ENCODE peak calls at places on chromosomes 2 and 18, in ten cellular contexts. C, T, O, B, Q, R, A, K, Z and I are unnamed samples.

GRCh38 chr18:34128436-34128835 is 96.3 kb downstream of the NOL4 start:
- DNase-seq in C (no peak), T (no peak), O (peak; percentile 12), B (peak; percentile 4), Q (no peak), R (no peak), A (no peak), K (no peak), Z (no peak), I (no peak)

GRCh38 chr18:44742741-44743311 is 62.1 kb downstream of the SETBP1 start:
- DNase-seq in C (no peak), T (no peak), O (peak; percentile 87), B (peak; percentile 80), Q (no peak), R (no peak), A (peak; percentile 38), K (peak; percentile 65), Z (no peak), I (peak; percentile 65)

GRCh38 chr18:56368066-56368465 is 270.3 kb downstream of the TXNL1 start:
- DNase-seq in C (no peak), T (no peak), O (no peak), B (no peak), Q (no peak), R (no peak), A (no peak), K (no peak), Z (no peak), I (no peak)

GRCh38 chr2:170715932-170716777 is 1.0 kb downstream of the SP5 start:
- DNase-seq in C (no peak), T (no peak), O (peak; percentile 5), B (no peak), Q (no peak), R (peak; percentile 62), A (no peak), K (no peak), Z (no peak), I (no peak)

GRCh38 chr18:77013777-77014525 is 118.6 kb downstream of the MBP start:
- DNase-seq in C (no peak), T (no peak), O (no peak), B (no peak), Q (no peak), R (no peak), A (no peak), K (no peak), Z (no peak), I (no peak)

GRCh38 chr2:17355608-17356329 is 162.5 kb downstream of the RAD51AP2 start:
- DNase-seq in C (no peak), T (no peak), O (no peak), B (no peak), Q (no peak), R (no peak), A (no peak), K (no peak), Z (no peak), I (no peak)

GRCh38 chr2:138516030-138516704 is 14.6 kb downstream of the SPOPL start:
- DNase-seq in C (no peak), T (no peak), O (peak; percentile 20), B (peak; percentile 54), Q (peak; percentile 18), R (no peak), A (no peak), K (peak; percentile 37), Z (no peak), I (no peak)

GRCh38 chr2:180071797-180072196 is 64.7 kb upstream of the CWC22 start:
- DNase-seq in C (no peak), T (no peak), O (no peak), B (no peak), Q (no peak), R (no peak), A (no peak), K (no peak), Z (no peak), I (no peak)

GRCh38 chr18:68764016-68764415 is 33.9 kb upstream of the CCDC102B start:
- DNase-seq in C (no peak), T (no peak), O (peak; percentile 62), B (no peak), Q (no peak), R (no peak), A (no peak), K (no peak), Z (no peak), I (no peak)

GRCh38 chr2:101704816-101705565 is 7.5 kb downstream of the MAP4K4 start:
- DNase-seq in C (no peak), T (no peak), O (peak; percentile 46), B (peak; percentile 48), Q (no peak), R (no peak), A (no peak), K (no peak), Z (no peak), I (no peak)